ENCODE peak calls at places on chromosome 1, in ten cellular contexts. One of them, this sample, is unnamed.

GRCh38 chr1:115220340-115221030 is 117.6 kb downstream of the NGF start:
- DNase-seq in PC-3: no peak
- DNase-seq in right cardiac atrium: peak; percentile 64
- DNase-seq in coronary artery: no peak
- DNase-seq in gastrocnemius medialis: no peak
- DNase-seq in kidney: no peak
- DNase-seq in suprapubic skin: no peak
- DNase-seq in caudate nucleus: no peak
- DNase-seq in esophagus squamous epithelium: no peak
- DNase-seq in left lung: no peak
- DNase-seq in this sample: no peak

GRCh38 chr1:208172389-208173140 is 71.6 kb downstream of the PLXNA2 start:
- DNase-seq in PC-3: peak; percentile 16
- DNase-seq in right cardiac atrium: no peak
- DNase-seq in coronary artery: no peak
- DNase-seq in gastrocnemius medialis: no peak
- DNase-seq in kidney: no peak
- DNase-seq in suprapubic skin: no peak
- DNase-seq in caudate nucleus: no peak
- DNase-seq in esophagus squamous epithelium: no peak
- DNase-seq in left lung: no peak
- DNase-seq in this sample: no peak

GRCh38 chr1:110542730-110543129 is 23.8 kb upstream of the KCNA10 start:
- DNase-seq in PC-3: peak; percentile 55
- DNase-seq in right cardiac atrium: no peak
- DNase-seq in coronary artery: no peak
- DNase-seq in gastrocnemius medialis: no peak
- DNase-seq in kidney: no peak
- DNase-seq in suprapubic skin: no peak
- DNase-seq in caudate nucleus: no peak
- DNase-seq in esophagus squamous epithelium: no peak
- DNase-seq in left lung: no peak
- DNase-seq in this sample: no peak

GRCh38 chr1:228955691-228956090 is 220.4 kb downstream of the RHOU start:
- DNase-seq in PC-3: no peak
- DNase-seq in right cardiac atrium: no peak
- DNase-seq in coronary artery: peak; percentile 26
- DNase-seq in gastrocnemius medialis: no peak
- DNase-seq in kidney: no peak
- DNase-seq in suprapubic skin: no peak
- DNase-seq in caudate nucleus: no peak
- DNase-seq in esophagus squamous epithelium: no peak
- DNase-seq in left lung: no peak
- DNase-seq in this sample: no peak

GRCh38 chr1:187837787-187838186 is 1009.0 kb downstream of the PLA2G4A start:
- DNase-seq in PC-3: no peak
- DNase-seq in right cardiac atrium: no peak
- DNase-seq in coronary artery: no peak
- DNase-seq in gastrocnemius medialis: no peak
- DNase-seq in kidney: no peak
- DNase-seq in suprapubic skin: no peak
- DNase-seq in caudate nucleus: no peak
- DNase-seq in esophagus squamous epithelium: no peak
- DNase-seq in left lung: no peak
- DNase-seq in this sample: no peak

GRCh38 chr1:246784621-246785535 is 60.7 kb downstream of the SCCPDH start:
- DNase-seq in PC-3: no peak
- DNase-seq in right cardiac atrium: no peak
- DNase-seq in coronary artery: no peak
- DNase-seq in gastrocnemius medialis: no peak
- DNase-seq in kidney: no peak
- DNase-seq in suprapubic skin: no peak
- DNase-seq in caudate nucleus: no peak
- DNase-seq in esophagus squamous epithelium: no peak
- DNase-seq in left lung: no peak
- DNase-seq in this sample: no peak

GRCh38 chr1:196678510-196678884 is 26.7 kb downstream of the CFH start:
- DNase-seq in PC-3: peak; percentile 51
- DNase-seq in right cardiac atrium: no peak
- DNase-seq in coronary artery: no peak
- DNase-seq in gastrocnemius medialis: no peak
- DNase-seq in kidney: no peak
- DNase-seq in suprapubic skin: no peak
- DNase-seq in caudate nucleus: no peak
- DNase-seq in esophagus squamous epithelium: no peak
- DNase-seq in left lung: no peak
- DNase-seq in this sample: no peak

GRCh38 chr1:13700521-13701273 is 709 bp downstream of the PRDM2 start:
- DNase-seq in PC-3: peak; percentile 11
- DNase-seq in right cardiac atrium: peak; percentile 71
- DNase-seq in coronary artery: no peak
- DNase-seq in gastrocnemius medialis: no peak
- DNase-seq in kidney: peak; percentile 76
- DNase-seq in suprapubic skin: no peak
- DNase-seq in caudate nucleus: peak; percentile 38
- DNase-seq in esophagus squamous epithelium: no peak
- DNase-seq in left lung: peak; percentile 48
- DNase-seq in this sample: peak; percentile 19

GRCh38 chr1:167488786-167489185 is 29.5 kb downstream of the CD247 start:
- DNase-seq in PC-3: no peak
- DNase-seq in right cardiac atrium: no peak
- DNase-seq in coronary artery: no peak
- DNase-seq in gastrocnemius medialis: no peak
- DNase-seq in kidney: no peak
- DNase-seq in suprapubic skin: no peak
- DNase-seq in caudate nucleus: no peak
- DNase-seq in esophagus squamous epithelium: no peak
- DNase-seq in left lung: no peak
- DNase-seq in this sample: no peak

GRCh38 chr1:117070124-117070523 is 10.0 kb downstream of the TTF2 start:
- DNase-seq in PC-3: no peak
- DNase-seq in right cardiac atrium: no peak
- DNase-seq in coronary artery: no peak
- DNase-seq in gastrocnemius medialis: no peak
- DNase-seq in kidney: no peak
- DNase-seq in suprapubic skin: no peak
- DNase-seq in caudate nucleus: no peak
- DNase-seq in esophagus squamous epithelium: no peak
- DNase-seq in left lung: no peak
- DNase-seq in this sample: no peak

GRCh38 chr1:58858344-58858673 is 74.5 kb upstream of the JUN start:
- DNase-seq in PC-3: peak; percentile 13
- DNase-seq in right cardiac atrium: no peak
- DNase-seq in coronary artery: no peak
- DNase-seq in gastrocnemius medialis: no peak
- DNase-seq in kidney: peak; percentile 52
- DNase-seq in suprapubic skin: no peak
- DNase-seq in caudate nucleus: no peak
- DNase-seq in esophagus squamous epithelium: no peak
- DNase-seq in left lung: no peak
- DNase-seq in this sample: no peak

GRCh38 chr1:67850151-67850551 is 16.9 kb upstream of the GNG12 start:
- DNase-seq in PC-3: peak; percentile 62
- DNase-seq in right cardiac atrium: no peak
- DNase-seq in coronary artery: no peak
- DNase-seq in gastrocnemius medialis: no peak
- DNase-seq in kidney: no peak
- DNase-seq in suprapubic skin: no peak
- DNase-seq in caudate nucleus: no peak
- DNase-seq in esophagus squamous epithelium: no peak
- DNase-seq in left lung: no peak
- DNase-seq in this sample: no peak

GRCh38 chr1:24329797-24330543 is 10.8 kb downstream of the GRHL3 start:
- DNase-seq in PC-3: no peak
- DNase-seq in right cardiac atrium: no peak
- DNase-seq in coronary artery: no peak
- DNase-seq in gastrocnemius medialis: no peak
- DNase-seq in kidney: no peak
- DNase-seq in suprapubic skin: no peak
- DNase-seq in caudate nucleus: no peak
- DNase-seq in esophagus squamous epithelium: no peak
- DNase-seq in left lung: no peak
- DNase-seq in this sample: no peak
- H3K27ac ChIP-seq in PC-3: no peak overlapping the region
- H3K27ac ChIP-seq in right cardiac atrium: no peak overlapping the region
- H3K27ac ChIP-seq in coronary artery: no peak overlapping the region
- H3K27ac ChIP-seq in gastrocnemius medialis: no peak overlapping the region
- H3K27ac ChIP-seq in kidney: no peak overlapping the region
- H3K27ac ChIP-seq in suprapubic skin: no peak overlapping the region
- H3K27ac ChIP-seq in caudate nucleus: no peak overlapping the region
- H3K27ac ChIP-seq in esophagus squamous epithelium: no peak overlapping the region
- H3K27ac ChIP-seq in left lung: no peak overlapping the region
- H3K27ac ChIP-seq in this sample: no peak overlapping the region

DNA sequence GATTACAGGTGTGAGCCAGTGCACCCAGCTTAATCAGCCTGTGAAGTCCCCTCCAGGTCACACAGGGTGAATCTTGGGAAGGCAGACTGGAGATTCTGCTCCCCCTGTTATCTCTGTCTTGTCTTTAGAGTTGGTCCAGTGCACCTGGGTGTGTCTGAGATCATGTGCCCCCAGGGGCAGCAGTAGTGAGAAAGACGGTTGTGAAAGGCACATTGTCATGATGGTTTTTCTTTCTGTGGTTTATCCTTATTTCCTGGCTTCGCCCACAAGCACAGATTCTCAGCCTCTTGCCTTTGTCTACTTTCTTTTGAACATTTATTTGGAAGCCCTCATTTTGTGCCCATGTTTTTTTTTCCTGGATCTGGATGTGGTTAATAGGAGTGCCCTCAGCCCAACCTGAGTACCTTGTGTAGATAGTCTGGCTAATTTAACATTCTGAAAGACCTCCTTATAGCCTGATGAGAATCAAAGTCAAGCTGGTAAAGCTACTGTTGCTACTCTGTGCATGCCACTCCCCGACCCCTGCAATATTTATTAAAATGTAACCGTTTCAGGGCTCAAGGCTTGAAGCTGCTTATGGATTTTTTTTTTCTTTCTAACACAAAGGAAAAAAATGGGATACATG is 23.7 kb downstream of the UCK2 start:
- DNase-seq in PC-3: peak; percentile 81
- DNase-seq in right cardiac atrium: no peak
- DNase-seq in coronary artery: no peak
- DNase-seq in gastrocnemius medialis: no peak
- DNase-seq in kidney: no peak
- DNase-seq in suprapubic skin: no peak
- DNase-seq in caudate nucleus: no peak
- DNase-seq in esophagus squamous epithelium: no peak
- DNase-seq in left lung: no peak
- DNase-seq in this sample: no peak
- H3K27ac ChIP-seq in PC-3: peak overlapping the region; percentile 48
- H3K27ac ChIP-seq in right cardiac atrium: no peak overlapping the region
- H3K27ac ChIP-seq in coronary artery: no peak overlapping the region
- H3K27ac ChIP-seq in gastrocnemius medialis: no peak overlapping the region
- H3K27ac ChIP-seq in kidney: no peak overlapping the region
- H3K27ac ChIP-seq in suprapubic skin: no peak overlapping the region
- H3K27ac ChIP-seq in caudate nucleus: no peak overlapping the region
- H3K27ac ChIP-seq in esophagus squamous epithelium: no peak overlapping the region
- H3K27ac ChIP-seq in left lung: no peak overlapping the region
- H3K27ac ChIP-seq in this sample: no peak overlapping the region

GRCh38 chr1:41108696-41109284 is 87.3 kb upstream of the SLFNL1 start:
- DNase-seq in PC-3: no peak
- DNase-seq in right cardiac atrium: no peak
- DNase-seq in coronary artery: no peak
- DNase-seq in gastrocnemius medialis: peak; percentile 18
- DNase-seq in kidney: no peak
- DNase-seq in suprapubic skin: no peak
- DNase-seq in caudate nucleus: no peak
- DNase-seq in esophagus squamous epithelium: no peak
- DNase-seq in left lung: no peak
- DNase-seq in this sample: no peak
- H3K27ac ChIP-seq in PC-3: peak overlapping the region; percentile 36
- H3K27ac ChIP-seq in right cardiac atrium: peak overlapping the region; percentile 79
- H3K27ac ChIP-seq in coronary artery: peak overlapping the region; percentile 93
- H3K27ac ChIP-seq in gastrocnemius medialis: peak overlapping the region; percentile 87
- H3K27ac ChIP-seq in kidney: peak overlapping the region; percentile 84
- H3K27ac ChIP-seq in suprapubic skin: peak overlapping the region; percentile 85
- H3K27ac ChIP-seq in caudate nucleus: peak overlapping the region; percentile 67
- H3K27ac ChIP-seq in esophagus squamous epithelium: peak overlapping the region; percentile 95
- H3K27ac ChIP-seq in left lung: peak overlapping the region; percentile 86
- H3K27ac ChIP-seq in this sample: no peak overlapping the region

GRCh38 chr1:24553931-24554330 is 2.0 kb upstream of the NCMAP start:
- DNase-seq in PC-3: no peak
- DNase-seq in right cardiac atrium: no peak
- DNase-seq in coronary artery: no peak
- DNase-seq in gastrocnemius medialis: no peak
- DNase-seq in kidney: no peak
- DNase-seq in suprapubic skin: no peak
- DNase-seq in caudate nucleus: no peak
- DNase-seq in esophagus squamous epithelium: no peak
- DNase-seq in left lung: no peak
- DNase-seq in this sample: no peak

GRCh38 chr1:24555591-24556413 is at the start of gene NCMAP:
- DNase-seq in PC-3: peak; percentile 40
- DNase-seq in right cardiac atrium: peak; percentile 62
- DNase-seq in coronary artery: no peak
- DNase-seq in gastrocnemius medialis: no peak
- DNase-seq in kidney: peak; percentile 75
- DNase-seq in suprapubic skin: no peak
- DNase-seq in caudate nucleus: no peak
- DNase-seq in esophagus squamous epithelium: no peak
- DNase-seq in left lung: peak; percentile 52
- DNase-seq in this sample: no peak

GRCh38 chr1:24554714-24555113 is 1.2 kb upstream of the NCMAP start:
- DNase-seq in PC-3: no peak
- DNase-seq in right cardiac atrium: no peak
- DNase-seq in coronary artery: no peak
- DNase-seq in gastrocnemius medialis: no peak
- DNase-seq in kidney: no peak
- DNase-seq in suprapubic skin: no peak
- DNase-seq in caudate nucleus: no peak
- DNase-seq in esophagus squamous epithelium: no peak
- DNase-seq in left lung: no peak
- DNase-seq in this sample: no peak

GRCh38 chr1:24551290-24551859 is 4.5 kb upstream of the NCMAP start:
- DNase-seq in PC-3: no peak
- DNase-seq in right cardiac atrium: no peak
- DNase-seq in coronary artery: no peak
- DNase-seq in gastrocnemius medialis: no peak
- DNase-seq in kidney: no peak
- DNase-seq in suprapubic skin: no peak
- DNase-seq in caudate nucleus: no peak
- DNase-seq in esophagus squamous epithelium: no peak
- DNase-seq in left lung: no peak
- DNase-seq in this sample: no peak

DNA sequence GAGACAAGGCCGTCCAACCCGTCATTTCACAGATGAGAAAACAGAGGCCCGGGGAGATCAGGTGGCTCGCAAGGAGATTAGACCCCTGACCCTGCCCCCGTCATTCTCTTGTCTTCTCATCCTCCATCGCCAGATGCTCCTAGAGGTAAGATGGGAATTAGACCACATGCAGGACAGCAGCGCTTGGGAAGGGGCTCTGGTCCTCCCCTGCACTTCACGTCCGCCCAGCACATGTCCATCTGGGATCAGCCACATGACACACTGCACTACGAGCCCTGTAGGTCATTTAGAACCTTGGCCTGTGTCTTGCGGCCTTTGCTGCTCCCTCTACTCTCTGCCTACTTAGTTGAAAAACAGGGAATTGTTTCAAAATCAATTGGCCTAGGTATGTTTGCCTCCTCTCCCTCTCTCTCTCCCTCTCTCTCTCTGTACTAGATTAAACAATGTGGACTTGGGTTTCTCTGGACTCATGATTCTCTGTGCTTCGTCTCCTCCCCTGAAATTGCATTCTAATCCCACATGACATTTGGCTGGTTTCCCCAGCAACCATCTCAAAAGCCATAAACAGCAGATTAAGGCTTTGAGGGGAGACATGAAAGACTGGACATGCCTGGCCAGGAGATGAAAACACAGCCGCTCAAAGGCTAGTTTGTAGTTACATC is 3.8 kb upstream of the NCMAP start:
- DNase-seq in PC-3: no peak
- DNase-seq in right cardiac atrium: no peak
- DNase-seq in coronary artery: no peak
- DNase-seq in gastrocnemius medialis: no peak
- DNase-seq in kidney: no peak
- DNase-seq in suprapubic skin: no peak
- DNase-seq in caudate nucleus: no peak
- DNase-seq in esophagus squamous epithelium: no peak
- DNase-seq in left lung: no peak
- DNase-seq in this sample: no peak
- H3K27ac ChIP-seq in PC-3: no peak overlapping the region
- H3K27ac ChIP-seq in right cardiac atrium: no peak overlapping the region
- H3K27ac ChIP-seq in coronary artery: no peak overlapping the region
- H3K27ac ChIP-seq in gastrocnemius medialis: no peak overlapping the region
- H3K27ac ChIP-seq in kidney: no peak overlapping the region
- H3K27ac ChIP-seq in suprapubic skin: no peak overlapping the region
- H3K27ac ChIP-seq in caudate nucleus: no peak overlapping the region
- H3K27ac ChIP-seq in esophagus squamous epithelium: no peak overlapping the region
- H3K27ac ChIP-seq in left lung: no peak overlapping the region
- H3K27ac ChIP-seq in this sample: no peak overlapping the region